ENCODE peak calls at places on chromosome 9, in five cellular contexts. One of them, this sample, is unnamed. For H3K36me3, the result is how much of the 10 kb centered on the place peaks cover.

GRCh38 chr9:131799177-131799823 is 59.4 kb upstream of the RAPGEF1 start:
- DNase-seq in body of pancreas: peak
- DNase-seq in upper lobe of right lung: no peak
- DNase-seq in left lung: no peak
- DNase-seq in tibial nerve: peak
- DNase-seq in this sample: peak

GRCh38 chr9:123235448-123235847 is 32.9 kb downstream of the STRBP start:
- DNase-seq in body of pancreas: no peak
- DNase-seq in upper lobe of right lung: no peak
- DNase-seq in left lung: no peak
- DNase-seq in tibial nerve: no peak
- DNase-seq in this sample: no peak

GRCh38 chr9:134366223-134367031 is 40.2 kb downstream of the RXRA start:
- DNase-seq in body of pancreas: peak
- DNase-seq in upper lobe of right lung: peak
- DNase-seq in left lung: peak
- DNase-seq in tibial nerve: peak
- DNase-seq in this sample: no peak

GRCh38 chr9:114112778-114113585 is 13.9 kb upstream of the KIF12 start:
- DNase-seq in body of pancreas: peak
- DNase-seq in upper lobe of right lung: peak
- DNase-seq in left lung: no peak
- DNase-seq in tibial nerve: peak
- DNase-seq in this sample: no peak

GRCh38 chr9:107283621-107284616 is 840 bp downstream of the RAD23B start:
- DNase-seq in body of pancreas: peak
- DNase-seq in upper lobe of right lung: peak
- DNase-seq in left lung: peak
- DNase-seq in tibial nerve: peak
- DNase-seq in this sample: peak

GRCh38 chr9:34647651-34648050 is 1.2 kb downstream of the GALT start:
- DNase-seq in body of pancreas: no peak
- DNase-seq in upper lobe of right lung: no peak
- DNase-seq in left lung: no peak
- DNase-seq in tibial nerve: no peak
- DNase-seq in this sample: no peak

GRCh38 chr9:127934986-127935385 is 2.7 kb downstream of the DPM2 start:
- DNase-seq in body of pancreas: no peak
- DNase-seq in upper lobe of right lung: no peak
- DNase-seq in left lung: no peak
- DNase-seq in tibial nerve: no peak
- DNase-seq in this sample: no peak

GRCh38 chr9:134418986-134419683 is 92.9 kb downstream of the RXRA start:
- DNase-seq in body of pancreas: no peak
- DNase-seq in upper lobe of right lung: no peak
- DNase-seq in left lung: no peak
- DNase-seq in tibial nerve: no peak
- DNase-seq in this sample: no peak

GRCh38 chr9:135006911-135007570 is 80.4 kb upstream of the OLFM1 start:
- DNase-seq in body of pancreas: no peak
- DNase-seq in upper lobe of right lung: peak
- DNase-seq in left lung: peak
- DNase-seq in tibial nerve: no peak
- DNase-seq in this sample: no peak

GRCh38 chr9:112849363-112849922 is 41.2 kb downstream of the SLC46A2 start:
- DNase-seq in body of pancreas: no peak
- DNase-seq in upper lobe of right lung: no peak
- DNase-seq in left lung: no peak
- DNase-seq in tibial nerve: no peak
- DNase-seq in this sample: no peak

GRCh38 chr9:98191615-98192502 is 578 bp downstream of the CORO2A start:
- DNase-seq in body of pancreas: peak
- DNase-seq in upper lobe of right lung: peak
- DNase-seq in left lung: peak
- DNase-seq in tibial nerve: no peak
- DNase-seq in this sample: peak

GRCh38 chr9:99419099-99419498 is 197.0 kb downstream of the SEC61B start:
- DNase-seq in body of pancreas: no peak
- DNase-seq in upper lobe of right lung: no peak
- DNase-seq in left lung: no peak
- DNase-seq in tibial nerve: no peak
- DNase-seq in this sample: no peak

GRCh38 chr9:114149765-114150340 is 5.5 kb upstream of the COL27A1 start:
- DNase-seq in body of pancreas: no peak
- DNase-seq in upper lobe of right lung: no peak
- DNase-seq in left lung: no peak
- DNase-seq in tibial nerve: no peak
- DNase-seq in this sample: no peak

GRCh38 chr9:96450613-96451544 is 910 bp downstream of the HABP4 start:
- DNase-seq in body of pancreas: peak
- DNase-seq in upper lobe of right lung: peak
- DNase-seq in left lung: peak
- DNase-seq in tibial nerve: peak
- DNase-seq in this sample: peak

GRCh38 chr9:132486706-132487350 is 76.8 kb downstream of the CFAP77 start:
- DNase-seq in body of pancreas: no peak
- DNase-seq in upper lobe of right lung: no peak
- DNase-seq in left lung: no peak
- DNase-seq in tibial nerve: no peak
- DNase-seq in this sample: peak

GRCh38 chr9:33884856-33885701 is 68.1 kb downstream of the UBE2R2 start:
- DNase-seq in body of pancreas: peak
- DNase-seq in upper lobe of right lung: no peak
- DNase-seq in left lung: no peak
- DNase-seq in tibial nerve: peak
- DNase-seq in this sample: no peak

GRCh38 chr9:4630836-4631235 is 31.3 kb upstream of the PLPP6 start:
- DNase-seq in body of pancreas: no peak
- DNase-seq in upper lobe of right lung: no peak
- DNase-seq in left lung: no peak
- DNase-seq in tibial nerve: no peak
- DNase-seq in this sample: no peak

GRCh38 chr9:2621678-2622360 is at the start of gene VLDLR:
- DNase-seq in body of pancreas: peak
- DNase-seq in upper lobe of right lung: no peak
- DNase-seq in left lung: peak
- DNase-seq in tibial nerve: no peak
- DNase-seq in this sample: no peak

GRCh38 chr9:87537625-87538024 is 40.0 kb downstream of the DAPK1 start:
- DNase-seq in body of pancreas: no peak
- DNase-seq in upper lobe of right lung: no peak
- DNase-seq in left lung: no peak
- DNase-seq in tibial nerve: no peak
- DNase-seq in this sample: no peak

GRCh38 chr9:2087500-2088313 is 72.6 kb downstream of the SMARCA2 start:
- DNase-seq in body of pancreas: no peak
- DNase-seq in upper lobe of right lung: no peak
- DNase-seq in left lung: no peak
- DNase-seq in tibial nerve: no peak
- DNase-seq in this sample: peak

GRCh38 chr9:131347376-131348020 is 46.4 kb upstream of the PRRC2B start:
- DNase-seq in body of pancreas: no peak
- DNase-seq in upper lobe of right lung: peak
- DNase-seq in left lung: no peak
- DNase-seq in tibial nerve: no peak
- DNase-seq in this sample: no peak

GRCh38 chr9:1619915-1620705 is 395.0 kb upstream of the SMARCA2 start:
- DNase-seq in body of pancreas: no peak
- DNase-seq in upper lobe of right lung: no peak
- DNase-seq in left lung: no peak
- DNase-seq in tibial nerve: no peak
- DNase-seq in this sample: no peak

GRCh38 chr9:86695904-86696424 is 251.3 kb downstream of the GAS1 start:
- DNase-seq in body of pancreas: no peak
- DNase-seq in upper lobe of right lung: no peak
- DNase-seq in left lung: no peak
- DNase-seq in tibial nerve: no peak
- DNase-seq in this sample: no peak

GRCh38 chr9:128285033-128285784 is 9.1 kb downstream of the SWI5 start:
- DNase-seq in body of pancreas: no peak
- DNase-seq in upper lobe of right lung: no peak
- DNase-seq in left lung: no peak
- DNase-seq in tibial nerve: no peak
- DNase-seq in this sample: no peak

GRCh38 chr9:72478993-72479392 is 42.4 kb upstream of the TMC1 start:
- DNase-seq in body of pancreas: no peak
- DNase-seq in upper lobe of right lung: no peak
- DNase-seq in left lung: no peak
- DNase-seq in tibial nerve: no peak
- DNase-seq in this sample: no peak

GRCh38 chr9:20808002-20808401 is 123.9 kb downstream of the FOCAD start:
- DNase-seq in body of pancreas: no peak
- DNase-seq in upper lobe of right lung: no peak
- DNase-seq in left lung: no peak
- DNase-seq in tibial nerve: no peak
- DNase-seq in this sample: no peak

GRCh38 chr9:131950487-131950886 is 129.2 kb downstream of the MED27 start:
- DNase-seq in body of pancreas: no peak
- DNase-seq in upper lobe of right lung: no peak
- DNase-seq in left lung: no peak
- DNase-seq in tibial nerve: no peak
- DNase-seq in this sample: no peak

GRCh38 chr9:113349434-113350337 is at the start of gene BSPRY:
- DNase-seq in body of pancreas: peak
- DNase-seq in upper lobe of right lung: peak
- DNase-seq in left lung: peak
- DNase-seq in tibial nerve: no peak
- DNase-seq in this sample: peak

GRCh38 chr9:102354041-102354440 is 615.6 kb upstream of the GRIN3A start:
- DNase-seq in body of pancreas: no peak
- DNase-seq in upper lobe of right lung: no peak
- DNase-seq in left lung: no peak
- DNase-seq in tibial nerve: no peak
- DNase-seq in this sample: no peak

GRCh38 chr9:122340161-122340560 is 30.7 kb upstream of the PTGS1 start:
- DNase-seq in body of pancreas: no peak
- DNase-seq in upper lobe of right lung: no peak
- DNase-seq in left lung: no peak
- DNase-seq in tibial nerve: no peak
- DNase-seq in this sample: no peak

GRCh38 chr9:129813661-129814060 is 10.3 kb downstream of the TOR1A start:
- DNase-seq in body of pancreas: no peak
- DNase-seq in upper lobe of right lung: no peak
- DNase-seq in left lung: no peak
- DNase-seq in tibial nerve: no peak
- DNase-seq in this sample: no peak
- H3K36me3 ChIP-seq in body of pancreas: under half
- H3K36me3 ChIP-seq in upper lobe of right lung: half or more
- H3K36me3 ChIP-seq in left lung: half or more
- H3K36me3 ChIP-seq in tibial nerve: half or more
- H3K36me3 ChIP-seq in this sample: under half

DNA sequence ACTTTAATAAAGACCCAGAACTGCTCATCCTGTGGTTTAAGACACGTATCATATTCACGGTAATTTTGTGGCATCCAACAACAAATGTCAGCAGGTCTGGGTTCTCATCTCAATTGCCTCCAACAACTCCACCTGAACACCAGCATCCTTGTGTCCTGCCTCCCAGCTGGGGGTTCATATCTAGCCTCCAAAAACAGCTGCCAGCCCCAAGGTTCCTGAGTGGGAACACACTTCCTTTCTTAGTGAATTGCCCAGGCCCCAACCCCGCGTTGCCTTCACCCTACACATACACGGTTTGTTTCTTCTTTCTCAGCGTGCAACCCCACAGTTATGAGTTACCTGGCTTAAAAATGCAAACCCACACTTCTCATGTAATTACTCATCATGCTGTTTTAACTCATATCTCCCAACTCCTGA is 77.9 kb downstream of the SEMA4D start:
- DNase-seq in body of pancreas: no peak
- DNase-seq in upper lobe of right lung: no peak
- DNase-seq in left lung: no peak
- DNase-seq in tibial nerve: no peak
- DNase-seq in this sample: peak
- H3K27ac ChIP-seq in body of pancreas: no peak
- H3K27ac ChIP-seq in upper lobe of right lung: no peak
- H3K27ac ChIP-seq in left lung: peak
- H3K27ac ChIP-seq in tibial nerve: no peak
- H3K27ac ChIP-seq in this sample: no peak

GRCh38 chr9:129568560-129569505 is 52.1 kb downstream of the C9orf50 start:
- DNase-seq in body of pancreas: peak
- DNase-seq in upper lobe of right lung: peak
- DNase-seq in left lung: peak
- DNase-seq in tibial nerve: no peak
- DNase-seq in this sample: peak
- H3K36me3 ChIP-seq in body of pancreas: under half
- H3K36me3 ChIP-seq in upper lobe of right lung: under half
- H3K36me3 ChIP-seq in left lung: under half
- H3K36me3 ChIP-seq in tibial nerve: under half
- H3K36me3 ChIP-seq in this sample: under half

GRCh38 chr9:91298304-91298703 is 63.4 kb downstream of the AUH start:
- DNase-seq in body of pancreas: no peak
- DNase-seq in upper lobe of right lung: no peak
- DNase-seq in left lung: no peak
- DNase-seq in tibial nerve: no peak
- DNase-seq in this sample: no peak
- H3K27ac ChIP-seq in body of pancreas: no peak
- H3K27ac ChIP-seq in upper lobe of right lung: no peak
- H3K27ac ChIP-seq in left lung: peak
- H3K27ac ChIP-seq in tibial nerve: no peak
- H3K27ac ChIP-seq in this sample: no peak

DNA sequence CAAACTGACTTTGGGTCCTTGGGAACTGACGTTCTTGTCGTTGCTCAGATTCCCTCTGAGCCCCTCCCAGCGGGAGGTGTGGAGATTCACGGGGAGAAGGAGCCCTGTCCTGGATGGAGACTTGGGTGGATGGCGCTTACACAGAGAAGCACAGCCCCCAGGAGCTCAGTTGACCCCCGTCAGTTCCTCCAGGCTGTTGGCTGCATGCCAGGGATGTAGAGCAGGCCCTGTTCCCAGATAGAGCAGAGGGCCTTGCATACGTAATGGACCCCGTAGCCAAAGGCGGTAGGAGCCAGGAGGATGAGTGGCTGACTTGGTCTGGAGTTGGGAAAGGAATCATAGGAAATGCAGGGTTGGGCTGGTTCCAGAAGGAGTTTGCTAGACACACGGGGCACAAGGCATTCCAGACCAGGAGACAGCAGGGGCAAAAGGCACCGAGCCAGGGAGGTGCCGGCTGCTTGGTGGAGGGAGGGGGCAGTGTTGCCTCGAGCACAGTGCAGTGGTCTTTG is 2.5 kb downstream of the PMPCA start:
- DNase-seq in body of pancreas: no peak
- DNase-seq in upper lobe of right lung: no peak
- DNase-seq in left lung: no peak
- DNase-seq in tibial nerve: no peak
- DNase-seq in this sample: no peak
- H3K36me3 ChIP-seq in body of pancreas: under half
- H3K36me3 ChIP-seq in upper lobe of right lung: half or more
- H3K36me3 ChIP-seq in left lung: half or more
- H3K36me3 ChIP-seq in tibial nerve: half or more
- H3K36me3 ChIP-seq in this sample: under half

DNA sequence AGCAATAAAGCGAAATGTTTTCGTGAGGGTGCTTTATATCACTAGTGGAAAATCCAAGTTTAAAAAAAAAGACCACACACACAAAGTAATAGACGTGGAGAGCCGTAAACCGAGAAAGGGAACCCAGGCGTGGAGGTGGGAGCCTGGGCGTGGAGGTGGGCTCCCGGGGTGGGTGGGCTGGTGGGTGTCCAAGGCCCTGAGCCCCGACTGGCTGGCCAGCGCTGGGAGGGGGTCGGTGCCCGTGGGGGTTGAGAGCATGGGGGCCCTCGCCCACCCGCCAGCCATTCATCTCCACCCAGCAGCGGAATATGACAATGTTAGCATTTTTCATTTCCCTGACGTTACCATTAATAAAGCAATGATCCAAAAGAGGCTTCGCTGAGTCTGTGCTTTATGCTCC is 135.0 kb downstream of the MVB12B start:
- DNase-seq in body of pancreas: peak
- DNase-seq in upper lobe of right lung: no peak
- DNase-seq in left lung: peak
- DNase-seq in tibial nerve: no peak
- DNase-seq in this sample: no peak
- H3K27ac ChIP-seq in body of pancreas: no peak
- H3K27ac ChIP-seq in upper lobe of right lung: no peak
- H3K27ac ChIP-seq in left lung: no peak
- H3K27ac ChIP-seq in tibial nerve: no peak
- H3K27ac ChIP-seq in this sample: no peak